ENCODE peak calls at places on chromosomes 7 and 10, in eight cellular contexts. R is left ventricle myocardium inferior, E is WERI-Rb-1, U is activated B cell treated with CpG ODN at 0.5 μM for 24 hours, D is AG10803, H is HFFc6, S is sigmoid colon, K is WTC11. B is an unnamed sample.

GRCh38 chr7:2813350-2814185 is 30.5 kb downstream of the GNA12 start:
- DNase-seq in R (no peak), H (no peak), S (peak; percentile 46), D (no peak), E (no peak), K (no peak), U (no peak), B (no peak)

GRCh38 chr10:15714847-15715246 is 4.9 kb downstream of the ITGA8 start:
- DNase-seq in D (no peak), E (no peak), S (no peak), R (no peak), H (no peak), U (no peak), K (no peak), B (no peak)

GRCh38 chr10:36017141-36017540 is 375.0 kb upstream of the FZD8 start:
- DNase-seq in H (no peak), U (no peak), R (no peak), K (no peak), D (no peak), S (no peak), E (no peak), B (no peak)

GRCh38 chr10:104450954-104451353 is 97.3 kb downstream of the CFAP58 start:
- DNase-seq in S (no peak), K (no peak), E (no peak), R (no peak), D (peak; percentile 46), U (no peak), H (no peak), B (no peak)

GRCh38 chr7:149023662-149024061 is 4.6 kb downstream of the PDIA4 start:
- DNase-seq in E (no peak), H (no peak), R (no peak), U (no peak), D (no peak), S (no peak), K (no peak), B (no peak)

GRCh38 chr10:105063796-105064195 is 422.7 kb downstream of the SORCS3 start:
- DNase-seq in R (peak; percentile 18), H (no peak), E (peak; percentile 81), K (peak; percentile 72), D (peak; percentile 61), S (no peak), U (no peak), B (no peak)

GRCh38 chr10:115850666-115851065 is 422.3 kb downstream of the GFRA1 start:
- DNase-seq in D (no peak), K (no peak), S (no peak), E (no peak), U (no peak), H (no peak), R (no peak), B (no peak)

GRCh38 chr10:3813986-3814831 is 29.2 kb upstream of the KLF6 start:
- DNase-seq in K (no peak), S (no peak), U (no peak), D (peak; percentile 73), H (no peak), E (no peak), R (no peak), B (no peak)

GRCh38 chr7:30087371-30087770 is 47.4 kb upstream of the MTURN start:
- DNase-seq in H (no peak), R (no peak), S (no peak), D (no peak), U (no peak), E (no peak), K (no peak), B (no peak)

GRCh38 chr10:118960166-118961090 is 69.1 kb upstream of the NANOS1 start:
- DNase-seq in D (peak; percentile 49), E (no peak), K (no peak), U (no peak), H (no peak), R (no peak), S (no peak), B (no peak)

GRCh38 chr7:157431951-157432540 is 95.2 kb downstream of the DNAJB6 start:
- DNase-seq in R (no peak), E (no peak), D (no peak), S (peak; percentile 54), K (no peak), H (no peak), U (no peak), B (no peak)

GRCh38 chr7:73625276-73625675 is 954 bp upstream of the MLXIPL start:
- DNase-seq in S (no peak), R (no peak), K (no peak), U (no peak), D (no peak), H (no peak), E (no peak), B (no peak)

GRCh38 chr7:73624669-73625001 is 313 bp upstream of the MLXIPL start:
- DNase-seq in S (no peak), H (no peak), K (no peak), U (no peak), E (no peak), R (no peak), D (no peak), B (no peak)

GRCh38 chr7:73628504-73628903 is 4.2 kb upstream of the MLXIPL start:
- DNase-seq in S (no peak), D (no peak), E (no peak), U (no peak), K (no peak), H (no peak), R (no peak), B (no peak)

GRCh38 chr7:73623798-73624668 is at the start of gene MLXIPL:
- DNase-seq in R (peak; percentile 70), S (peak; percentile 80), H (no peak), K (peak; percentile 96), D (peak; percentile 20), U (peak; percentile 21), E (peak; percentile 94), B (no peak)

GRCh38 chr7:73626814-73627213 is 2.5 kb upstream of the MLXIPL start:
- DNase-seq in S (no peak), K (no peak), U (no peak), H (peak; percentile 7), R (no peak), E (no peak), D (peak; percentile 18), B (no peak)
- TF ChIP-seq CTCF in S (no peak), K (no peak), U (no peak), H (peak; percentile 21), R (no peak), E (peak; percentile 36), D (peak; percentile 30), B (peak; percentile 19)

GRCh38 chr7:92750440-92750839 is 85.9 kb downstream of the CDK6 start:
- DNase-seq in E (no peak), S (no peak), K (no peak), H (no peak), D (no peak), U (no peak), R (no peak), B (no peak)

GRCh38 chr7:92751902-92752901 is 84.2 kb downstream of the CDK6 start:
- DNase-seq in D (peak; percentile 95), H (peak; percentile 89), S (no peak), K (no peak), U (no peak), R (no peak), E (no peak), B (peak; percentile 84)

GRCh38 chr7:92749832-92750231 is 86.5 kb downstream of the CDK6 start:
- DNase-seq in H (no peak), K (no peak), U (no peak), E (no peak), D (no peak), S (no peak), R (no peak), B (no peak)

GRCh38 chr7:92749327-92749730 is 87.0 kb downstream of the CDK6 start:
- DNase-seq in R (no peak), K (no peak), S (no peak), H (no peak), E (no peak), D (no peak), U (no peak), B (no peak)

GRCh38 chr7:92750961-92751360 is 85.4 kb downstream of the CDK6 start:
- DNase-seq in H (no peak), U (no peak), S (no peak), D (no peak), K (no peak), R (no peak), E (no peak), B (no peak)
- TF ChIP-seq CTCF in H (no peak), U (no peak), S (no peak), D (no peak), K (no peak), R (no peak), E (no peak), B (no peak)

GRCh38 chr7:17061443-17061842 is 179.7 kb upstream of the AGR3 start:
- DNase-seq in H (no peak), U (no peak), S (no peak), K (no peak), E (no peak), D (no peak), R (no peak), B (no peak)

GRCh38 chr7:17058568-17058967 is 176.8 kb upstream of the AGR3 start:
- DNase-seq in E (no peak), K (no peak), S (no peak), U (no peak), R (no peak), H (peak; percentile 20), D (peak; percentile 18), B (no peak)

GRCh38 chr7:17057143-17057509 is 175.3 kb upstream of the AGR3 start:
- DNase-seq in U (no peak), E (no peak), H (no peak), S (no peak), R (no peak), D (no peak), K (no peak), B (no peak)

GRCh38 chr7:17060051-17060450 is 178.3 kb upstream of the AGR3 start:
- DNase-seq in R (no peak), U (no peak), K (no peak), S (no peak), D (no peak), E (no peak), H (no peak), B (no peak)

GRCh38 chr7:17062433-17063383 is 180.9 kb upstream of the AGR3 start:
- DNase-seq in S (no peak), D (no peak), H (no peak), R (no peak), K (no peak), E (no peak), U (no peak), B (no peak)
- TF ChIP-seq CTCF in S (no peak), D (peak; percentile 39), H (peak; percentile 75), R (peak; percentile 15), K (no peak), E (no peak), U (no peak), B (no peak)

DNA sequence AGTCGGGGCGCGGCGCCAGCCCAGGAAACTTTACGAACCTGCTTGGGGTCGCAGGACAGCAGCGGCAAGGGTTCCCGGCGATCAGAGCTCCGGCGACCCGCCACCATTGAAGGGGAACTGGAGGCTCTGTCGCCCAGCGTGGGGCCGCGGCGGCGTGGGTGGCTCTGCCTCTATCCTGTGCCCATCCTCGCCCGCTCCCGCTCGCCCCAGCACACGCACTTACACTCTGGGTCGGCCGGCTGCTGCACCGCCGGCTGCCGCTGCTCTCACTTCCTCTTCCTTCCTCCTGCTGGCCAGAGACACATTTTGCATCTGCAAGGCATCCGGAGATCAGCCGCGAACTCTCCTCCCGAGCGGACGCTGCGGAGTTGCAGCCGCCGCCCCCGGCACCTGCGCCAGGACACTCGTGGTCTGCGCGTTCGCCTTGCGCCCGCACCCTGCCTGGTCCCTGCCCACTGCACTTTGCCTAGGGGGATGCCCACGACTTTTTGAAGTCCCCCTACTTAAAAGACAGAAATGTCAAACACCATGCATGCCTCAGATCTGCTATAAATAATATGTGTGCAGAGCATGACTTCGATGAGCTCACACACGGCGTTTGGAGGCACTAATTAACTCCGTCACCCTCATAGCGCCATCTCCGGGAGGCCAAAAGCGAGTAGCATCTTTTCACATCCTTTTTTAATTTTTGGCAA is at the start of gene ELMO1:
- DNase-seq in K (peak; percentile 81), U (peak; percentile 81), S (peak; percentile 87), E (peak; percentile 81), R (peak; percentile 80), D (peak; percentile 20), H (no peak), B (no peak)
- TF ChIP-seq CTCF in K (peak; percentile 32), U (no peak), S (peak; percentile 13), E (peak; percentile 60), R (peak; percentile 69), D (peak; percentile 36), H (no peak), B (peak; percentile 31)